ENCODE peak calls at places on chromosome 17, in ten cellular contexts. W is ascending aorta; H is sigmoid colon; L is endothelial cell of umbilical vein; M is cardiac muscle cell; J is tibial artery; Y is transverse colon; P is neural progenitor cell; B is CD4-positive, alpha-beta T cell; D is fibroblast of lung. V is an unnamed sample. For H3K9me3 and H3K27me3, the result is how much of the 10 kb centered on the place peaks cover.

GRCh38 chr17:54007855-54008254 is 185.1 kb downstream of the KIF2B start:
- DNase-seq in W (no peak), H (no peak), L (no peak), M (no peak), J (no peak), Y (no peak), P (no peak), B (no peak), D (no peak), V (no peak)

GRCh38 chr17:34398990-34399389 is 36.0 kb upstream of the CCL1 start:
- DNase-seq in W (no peak), H (no peak), L (no peak), M (no peak), J (no peak), Y (no peak), P (no peak), B (no peak), D (no peak), V (no peak)

GRCh38 chr17:8068736-8069586 is 18.6 kb downstream of the ALOX12B start:
- DNase-seq in W (no peak), H (peak), L (no peak), M (no peak), J (peak), Y (peak), P (no peak), B (no peak), D (no peak), V (no peak)

GRCh38 chr17:76163919-76164318 is 22.9 kb upstream of the FOXJ1 start:
- DNase-seq in W (no peak), H (no peak), L (no peak), M (no peak), J (no peak), Y (no peak), P (no peak), B (no peak), D (no peak), V (no peak)

GRCh38 chr17:75508848-75509450 is 6.4 kb downstream of the CASKIN2 start:
- DNase-seq in W (no peak), H (no peak), L (no peak), M (no peak), J (no peak), Y (no peak), P (no peak), B (no peak), D (no peak), V (peak)

GRCh38 chr17:72423718-72424117 is 302.9 kb downstream of the SOX9 start:
- DNase-seq in W (no peak), H (no peak), L (no peak), M (no peak), J (no peak), Y (no peak), P (no peak), B (no peak), D (no peak), V (no peak)

GRCh38 chr17:75571197-75571884 is 16.3 kb upstream of the MYO15B start:
- DNase-seq in W (no peak), H (peak), L (peak), M (no peak), J (peak), Y (peak), P (no peak), B (no peak), D (no peak), V (no peak)

GRCh38 chr17:69733171-69734014 is 318.9 kb downstream of the MAP2K6 start:
- DNase-seq in W (peak), H (no peak), L (peak), M (no peak), J (peak), Y (no peak), P (no peak), B (no peak), D (peak), V (peak)

GRCh38 chr17:37490638-37491614 is 1.2 kb downstream of the DUSP14 start:
- DNase-seq in W (peak), H (peak), L (peak), M (peak), J (peak), Y (peak), P (peak), B (no peak), D (peak), V (peak)

GRCh38 chr17:50397919-50398285 is 579 bp upstream of the LRRC59 start:
- DNase-seq in W (no peak), H (no peak), L (no peak), M (no peak), J (no peak), Y (no peak), P (no peak), B (no peak), D (no peak), V (no peak)

GRCh38 chr17:32275060-32276042 is 9.7 kb downstream of the RHBDL3 start:
- DNase-seq in W (no peak), H (no peak), L (peak), M (no peak), J (no peak), Y (no peak), P (no peak), B (no peak), D (peak), V (no peak)

GRCh38 chr17:29369831-29370735 is 20.1 kb upstream of the TAOK1 start:
- DNase-seq in W (peak), H (peak), L (peak), M (peak), J (peak), Y (peak), P (peak), B (peak), D (peak), V (peak)

GRCh38 chr17:1039119-1039507 is 42.2 kb downstream of the TIMM22 start:
- DNase-seq in W (no peak), H (no peak), L (no peak), M (no peak), J (no peak), Y (no peak), P (no peak), B (no peak), D (no peak), V (no peak)

GRCh38 chr17:83170571-83171260 is 91.3 kb downstream of the METRNL start:
- DNase-seq in W (no peak), H (no peak), L (no peak), M (no peak), J (no peak), Y (no peak), P (no peak), B (no peak), D (no peak), V (no peak)

GRCh38 chr17:2701996-2702741 is 9.4 kb downstream of the CLUH start:
- DNase-seq in W (peak), H (peak), L (no peak), M (no peak), J (no peak), Y (no peak), P (no peak), B (no peak), D (no peak), V (no peak)

GRCh38 chr17:59413014-59413725 is 81.7 kb downstream of the YPEL2 start:
- DNase-seq in W (no peak), H (no peak), L (no peak), M (no peak), J (no peak), Y (no peak), P (no peak), B (no peak), D (no peak), V (no peak)

GRCh38 chr17:46264456-46265198 is 30.3 kb upstream of the LRRC37A start:
- DNase-seq in W (no peak), H (no peak), L (no peak), M (peak), J (no peak), Y (no peak), P (no peak), B (peak), D (peak), V (no peak)

GRCh38 chr17:50570516-50570915 is 10.0 kb downstream of the CACNA1G start:
- DNase-seq in W (no peak), H (no peak), L (no peak), M (no peak), J (no peak), Y (no peak), P (no peak), B (no peak), D (no peak), V (no peak)

GRCh38 chr17:39231587-39232551 is 6.1 kb upstream of the STAC2 start:
- DNase-seq in W (no peak), H (peak), L (peak), M (peak), J (no peak), Y (peak), P (peak), B (peak), D (peak), V (peak)

GRCh38 chr17:77376795-77377751 is 236.3 kb downstream of the SEC14L1 start:
- DNase-seq in W (no peak), H (peak), L (no peak), M (no peak), J (no peak), Y (no peak), P (no peak), B (no peak), D (peak), V (no peak)

GRCh38 chr17:37570527-37571093 is 38.6 kb downstream of the SYNRG start:
- DNase-seq in W (no peak), H (no peak), L (peak), M (peak), J (no peak), Y (peak), P (peak), B (no peak), D (peak), V (peak)

GRCh38 chr17:62110923-62111484 is 45.9 kb upstream of the MED13 start:
- DNase-seq in W (no peak), H (no peak), L (no peak), M (no peak), J (no peak), Y (no peak), P (no peak), B (no peak), D (no peak), V (no peak)

GRCh38 chr17:45222994-45223540 is 1.4 kb downstream of the FMNL1 start:
- DNase-seq in W (no peak), H (no peak), L (no peak), M (no peak), J (no peak), Y (no peak), P (no peak), B (no peak), D (no peak), V (no peak)

GRCh38 chr17:42193216-42194132 is 820 bp downstream of the GHDC start:
- DNase-seq in W (no peak), H (no peak), L (no peak), M (no peak), J (no peak), Y (no peak), P (no peak), B (no peak), D (no peak), V (no peak)
- TF ChIP-seq CTCF in W (no peak), H (no peak), L (no peak), M (no peak), J (no peak), Y (no peak), P (no peak), B (no peak), D (no peak), V (no peak)

GRCh38 chr17:57391076-57391825 is 134.9 kb downstream of the MSI2 start:
- DNase-seq in W (no peak), H (no peak), L (no peak), M (no peak), J (no peak), Y (no peak), P (no peak), B (no peak), D (no peak), V (no peak)
- H3K9me3 ChIP-seq in W (under half), H (under half), L (under half), M (under half), J (under half), Y (under half), P (under half), B (under half), D (under half), V (under half)

DNA sequence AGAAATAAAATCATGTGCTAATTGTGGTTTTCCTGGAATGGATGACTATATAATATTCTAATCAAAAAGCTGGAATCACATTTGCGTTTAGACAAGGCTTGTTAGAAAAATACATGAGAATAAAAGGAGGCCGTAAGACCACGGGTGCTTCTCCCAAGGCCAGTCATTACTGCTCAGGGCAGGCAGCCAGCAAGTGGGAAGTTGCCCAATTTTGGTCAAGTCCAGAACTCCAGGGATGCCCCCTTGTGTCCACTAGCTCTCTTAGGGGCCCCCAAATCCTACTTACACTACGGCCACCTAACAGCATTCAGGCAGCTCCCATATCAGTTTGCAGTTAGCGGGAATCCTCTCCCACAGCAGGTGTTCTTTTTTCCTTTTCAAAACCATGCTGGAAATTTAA is 26.0 kb upstream of the LYRM9 start:
- DNase-seq in W (no peak), H (no peak), L (no peak), M (no peak), J (no peak), Y (no peak), P (no peak), B (no peak), D (no peak), V (no peak)
- H3K27me3 ChIP-seq in W (under half), H (under half), L (under half), M (under half), J (under half), Y (under half), P (under half), B (under half), D (under half), V (under half)

GRCh38 chr17:14730821-14731220 is 429.9 kb downstream of the HS3ST3B1 start:
- DNase-seq in W (no peak), H (no peak), L (no peak), M (no peak), J (no peak), Y (no peak), P (no peak), B (no peak), D (no peak), V (no peak)

GRCh38 chr17:14732211-14732610 is 431.3 kb downstream of the HS3ST3B1 start:
- DNase-seq in W (no peak), H (no peak), L (no peak), M (no peak), J (no peak), Y (no peak), P (no peak), B (no peak), D (no peak), V (no peak)

GRCh38 chr17:14736631-14737030 is 435.8 kb downstream of the HS3ST3B1 start:
- DNase-seq in W (no peak), H (no peak), L (no peak), M (no peak), J (no peak), Y (no peak), P (no peak), B (no peak), D (no peak), V (no peak)

GRCh38 chr17:14725729-14726128 is 424.8 kb downstream of the HS3ST3B1 start:
- DNase-seq in W (no peak), H (no peak), L (no peak), M (no peak), J (no peak), Y (no peak), P (no peak), B (no peak), D (no peak), V (no peak)

DNA sequence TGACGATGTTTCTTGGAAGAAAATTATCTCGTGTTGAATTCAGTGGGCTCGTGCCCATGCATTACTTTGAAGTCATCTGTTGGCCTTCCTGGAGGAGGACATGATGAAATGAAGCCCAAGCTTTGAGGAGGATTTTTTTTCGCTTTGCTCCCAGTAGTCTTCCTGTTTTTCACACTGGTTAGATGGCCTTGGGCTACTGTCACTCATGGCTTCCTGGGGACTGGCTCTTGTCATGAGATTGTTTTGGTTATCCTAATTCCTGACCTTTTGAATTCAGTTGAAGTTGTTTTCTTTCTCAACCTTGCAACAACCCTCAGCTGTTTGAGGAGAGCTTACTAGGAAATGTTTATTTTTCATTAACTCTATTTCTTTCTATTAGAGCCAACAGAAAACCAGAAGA is 430.7 kb downstream of the HS3ST3B1 start:
- DNase-seq in W (no peak), H (no peak), L (no peak), M (no peak), J (no peak), Y (no peak), P (no peak), B (no peak), D (no peak), V (no peak)
- TF ChIP-seq CTCF in W (no peak), H (no peak), L (no peak), M (no peak), J (no peak), Y (no peak), P (no peak), B (no peak), D (no peak), V (no peak)

GRCh38 chr17:71200597-71200996 is 920.2 kb upstream of the SOX9 start:
- DNase-seq in W (no peak), H (no peak), L (no peak), M (no peak), J (no peak), Y (no peak), P (no peak), B (no peak), D (no peak), V (no peak)
- H3K9me3 ChIP-seq in W (under half), H (under half), L (under half), M (under half), J (under half), Y (under half), P (under half), B (under half), D (under half), V (under half)

V was measured in heart right ventricle.